ENCODE peak calls at places on chromosomes 3 and 15, in five cellular contexts. S is coronary artery, M is OCI-LY7, P is BE2C, N is right atrium auricular region. K is an unnamed sample.
A peak's percentile ranks its signal among the peaks of the same experiment; 100 is the strongest.

GRCh38 chr3:18097473-18097872 is 327.7 kb downstream of the SATB1 start:
- DNase-seq in M (no peak), S (no peak), N (no peak), P (no peak), K (no peak)

GRCh38 chr3:100982710-100983109 is 10.5 kb downstream of the ABI3BP start:
- DNase-seq in S (peak; percentile 81), N (peak; percentile 75), P (no peak), M (no peak), K (no peak)

GRCh38 chr3:111715911-111716523 is 120.9 kb upstream of the ZBED2 start:
- DNase-seq in S (no peak), N (no peak), P (peak; percentile 85), M (peak; percentile 58), K (peak; percentile 53)

GRCh38 chr3:45760878-45761711 is 35.2 kb downstream of the SLC6A20 start:
- DNase-seq in M (peak; percentile 53), N (peak; percentile 59), S (no peak), P (peak; percentile 55), K (peak; percentile 85)

GRCh38 chr3:53232641-53233377 is 23.0 kb downstream of the TKT start:
- DNase-seq in S (no peak), P (no peak), N (no peak), M (no peak), K (no peak)

GRCh38 chr3:196117809-196118208 is 35.9 kb upstream of the TFRC start:
- DNase-seq in P (no peak), S (no peak), M (no peak), N (no peak), K (peak; percentile 66)

GRCh38 chr15:64152507-64153387 is 1.2 kb downstream of the SNX22 start:
- DNase-seq in N (no peak), P (peak; percentile 33), S (peak; percentile 72), M (peak; percentile 70), K (peak; percentile 73)

GRCh38 chr3:46097691-46098241 is 70.5 kb upstream of the XCR1 start:
- DNase-seq in N (peak; percentile 71), S (no peak), M (peak; percentile 44), P (no peak), K (peak; percentile 77)

GRCh38 chr15:73105064-73105463 is 52.8 kb downstream of the NEO1 start:
- DNase-seq in S (no peak), N (no peak), M (no peak), P (no peak), K (no peak)

DNA sequence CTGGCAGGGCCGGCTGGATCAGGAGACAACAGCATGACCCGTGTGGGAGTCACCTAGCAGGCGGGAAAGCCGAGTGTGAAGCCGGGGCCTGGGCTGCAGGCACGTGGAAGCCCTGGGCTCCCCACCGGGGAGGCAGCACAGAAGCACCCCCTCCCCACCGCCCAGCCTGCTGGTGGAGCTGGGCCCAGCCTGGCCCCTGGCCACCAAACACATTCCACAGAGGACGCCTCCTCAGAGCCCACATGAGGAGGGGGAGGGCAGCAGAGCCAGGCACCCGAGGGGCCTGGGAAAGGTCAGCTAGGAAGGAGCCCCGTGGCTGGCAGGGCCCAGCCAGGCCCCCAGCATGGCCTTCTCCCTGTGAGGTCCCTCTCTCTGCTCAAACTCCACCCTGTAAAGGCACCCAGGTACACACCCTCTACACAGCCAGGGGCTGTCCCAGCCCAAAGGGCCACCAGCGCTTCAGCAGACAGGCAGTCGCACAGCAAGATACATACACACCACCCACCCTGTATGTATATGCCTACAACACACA is 4.5 kb downstream of the PLXNB1 start:
- DNase-seq in N (no peak), P (no peak), M (no peak), S (no peak), K (no peak)
- H3K4me3 ChIP-seq in N (no peak overlapping the region), P (no peak overlapping the region), M (no peak overlapping the region), S (peak overlapping the region; percentile 97), K (no peak overlapping the region)

GRCh38 chr15:75109731-75110130 is 86.3 kb downstream of the PPCDC start:
- DNase-seq in N (no peak), P (no peak), M (no peak), S (no peak), K (no peak)
- H3K4me3 ChIP-seq in N (no peak overlapping the region), P (no peak overlapping the region), M (no peak overlapping the region), S (no peak overlapping the region), K (no peak overlapping the region)

DNA sequence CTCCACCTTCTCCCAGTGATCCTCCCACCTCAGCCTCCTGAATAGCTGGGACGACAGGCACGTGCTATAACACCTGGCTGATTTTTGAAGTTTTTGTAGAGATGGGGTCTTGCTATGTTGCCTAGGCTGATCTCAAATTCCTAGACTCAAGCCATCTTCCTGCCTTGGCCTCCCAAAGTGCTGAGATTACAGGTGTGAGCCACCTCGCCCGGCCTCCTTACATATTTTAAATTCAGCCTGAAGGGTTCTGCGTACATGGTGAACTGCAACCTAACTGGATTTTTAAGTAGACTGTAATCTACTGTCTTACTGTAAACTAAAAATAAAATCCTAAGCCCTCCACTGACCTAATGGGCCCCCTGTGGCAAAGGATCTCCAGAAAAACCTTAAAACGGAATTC is 34.1 kb downstream of the MASP1 start:
- DNase-seq in P (no peak), M (no peak), N (no peak), S (no peak), K (no peak)
- H3K4me3 ChIP-seq in P (no peak overlapping the region), M (no peak overlapping the region), N (no peak overlapping the region), S (no peak overlapping the region), K (no peak overlapping the region)

DNA sequence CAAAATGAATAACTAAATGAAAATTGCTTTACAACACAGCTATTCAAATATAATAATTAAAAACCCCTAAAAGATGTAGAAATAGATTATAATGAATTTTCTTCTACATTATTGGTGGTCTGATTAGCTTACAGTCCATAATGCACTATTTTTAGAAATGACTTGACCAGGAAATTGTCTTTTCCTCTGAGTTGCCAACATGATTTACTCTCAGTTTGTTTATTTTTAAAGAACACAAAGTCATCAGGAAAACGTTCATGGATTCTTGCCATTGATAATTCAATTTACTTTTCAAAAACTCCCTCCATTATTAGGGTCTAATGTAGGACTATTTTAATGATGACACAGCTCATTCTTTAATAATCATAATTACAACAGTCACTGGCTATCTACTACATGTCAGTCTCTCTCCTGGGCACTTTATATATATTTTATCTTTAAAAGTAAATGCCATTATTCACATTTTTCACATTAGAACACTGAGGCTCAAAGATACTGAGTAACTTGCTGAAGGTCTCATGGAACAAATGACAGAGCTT is 1.1 kb downstream of the TM4SF18 start:
- DNase-seq in N (no peak), P (no peak), S (no peak), M (no peak), K (no peak)
- H3K4me3 ChIP-seq in N (peak overlapping the region; percentile 15), P (no peak overlapping the region), S (no peak overlapping the region), M (no peak overlapping the region), K (no peak overlapping the region)

GRCh38 chr3:59404064-59404463 is 354.2 kb upstream of the CFAP20DC start:
- DNase-seq in M (no peak), P (no peak), S (no peak), N (no peak), K (no peak)

GRCh38 chr3:59408047-59408624 is 358.3 kb upstream of the CFAP20DC start:
- DNase-seq in M (no peak), S (no peak), N (no peak), P (no peak), K (peak; percentile 73)

GRCh38 chr3:59411176-59411575 is 361.4 kb upstream of the CFAP20DC start:
- DNase-seq in N (no peak), P (no peak), S (no peak), M (no peak), K (no peak)

GRCh38 chr3:59406943-59407342 is 357.1 kb upstream of the CFAP20DC start:
- DNase-seq in S (no peak), N (no peak), M (no peak), P (no peak), K (peak; percentile 79)

GRCh38 chr3:59407425-59407824 is 357.6 kb upstream of the CFAP20DC start:
- DNase-seq in S (no peak), P (no peak), M (no peak), N (no peak), K (no peak)
- H3K4me3 ChIP-seq in S (no peak overlapping the region), P (no peak overlapping the region), M (no peak overlapping the region), N (no peak overlapping the region), K (no peak overlapping the region)

DNA sequence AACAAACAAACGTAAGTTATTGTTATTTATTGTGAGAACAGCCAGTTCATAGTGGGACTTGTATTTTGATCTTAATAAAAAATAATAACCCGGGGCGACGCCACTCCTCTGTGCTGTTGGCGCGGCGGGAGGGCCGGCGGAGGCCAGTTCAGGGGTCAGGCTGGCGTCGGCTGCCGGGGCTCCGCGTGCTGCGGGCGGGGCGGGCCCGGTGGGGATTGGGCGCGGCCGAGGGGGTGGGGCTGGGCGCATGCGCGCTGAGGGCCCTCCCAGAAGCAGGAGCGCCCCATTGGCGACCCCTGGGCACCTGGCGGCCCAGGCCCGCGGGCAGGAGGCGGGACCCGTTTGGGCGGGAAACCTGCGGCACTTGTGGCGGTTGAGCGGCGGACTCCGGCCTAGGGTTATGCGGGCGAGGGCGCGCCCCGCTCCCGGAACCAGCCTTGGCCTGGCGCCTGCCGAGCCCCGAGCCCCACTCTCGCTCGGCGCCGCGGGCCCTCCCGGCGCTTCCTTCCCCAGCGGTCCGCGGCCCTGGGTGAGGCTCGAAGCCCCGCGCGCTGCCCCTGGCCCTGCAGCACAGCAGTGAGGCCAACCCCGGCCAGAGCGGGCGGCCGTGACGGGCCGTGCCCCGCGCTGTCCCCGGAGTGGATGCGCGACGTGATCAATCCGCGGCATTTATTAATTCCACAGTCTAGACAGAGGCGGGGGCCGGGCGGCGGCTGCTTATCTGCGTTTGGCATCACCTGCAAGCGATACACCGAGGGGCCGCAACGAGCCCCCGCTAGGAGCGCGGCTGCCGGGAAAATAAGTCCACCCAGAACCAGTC is 6.0 kb downstream of the ISL2 start:
- DNase-seq in P (no peak), M (no peak), N (no peak), S (no peak), K (no peak)
- H3K4me3 ChIP-seq in P (no peak overlapping the region), M (no peak overlapping the region), N (no peak overlapping the region), S (peak overlapping the region; percentile 66), K (no peak overlapping the region)

GRCh38 chr3:57959407-57960173 is 48.6 kb upstream of the FLNB start:
- DNase-seq in P (no peak), M (no peak), N (peak; percentile 72), S (no peak), K (no peak)
- H3K4me3 ChIP-seq in P (no peak overlapping the region), M (no peak overlapping the region), N (no peak overlapping the region), S (peak overlapping the region; percentile 36), K (no peak overlapping the region)

GRCh38 chr3:139518926-139519842 is 20.4 kb downstream of the RBP1 start:
- DNase-seq in S (peak; percentile 63), P (no peak), M (no peak), N (no peak), K (no peak)
- H3K4me3 ChIP-seq in S (no peak overlapping the region), P (no peak overlapping the region), M (no peak overlapping the region), N (no peak overlapping the region), K (no peak overlapping the region)

GRCh38 chr15:89776274-89777072 is at the start of gene MESP2:
- DNase-seq in N (peak; percentile 83), S (peak; percentile 84), P (peak; percentile 86), M (no peak), K (peak; percentile 85)

GRCh38 chr15:89775815-89776214 is 317 bp upstream of the MESP2 start:
- DNase-seq in N (no peak), S (peak; percentile 69), M (no peak), P (no peak), K (no peak)

GRCh38 chr15:89777821-89778380 is 1.8 kb downstream of the MESP2 start:
- DNase-seq in S (peak; percentile 72), N (no peak), P (peak; percentile 51), M (no peak), K (no peak)

GRCh38 chr15:89778861-89779260 is 2.7 kb downstream of the MESP2 start:
- DNase-seq in M (no peak), S (peak; percentile 50), N (no peak), P (no peak), K (no peak)

GRCh38 chr15:89777073-89777820 is 1.1 kb downstream of the MESP2 start:
- DNase-seq in N (no peak), P (no peak), M (no peak), S (peak; percentile 72), K (no peak)
- H3K4me3 ChIP-seq in N (peak overlapping the region; percentile 16), P (no peak overlapping the region), M (no peak overlapping the region), S (peak overlapping the region; percentile 71), K (peak overlapping the region; percentile 49)

K was measured in GM12865.